ENCODE peak calls at places on chromosome 21, in six cellular contexts. One of them, this sample, is unnamed.

GRCh38 chr21:25916226-25916625 is 181.5 kb downstream of the GABPA start:
- DNase-seq in CD4-positive, alpha-beta T cell: no peak
- DNase-seq in fibroblast of lung: peak
- DNase-seq in suprapubic skin: no peak
- DNase-seq in PC-3: peak
- DNase-seq in progenitor cell of endocrine pancreas: no peak
- DNase-seq in this sample: no peak

GRCh38 chr21:26077523-26077922 is 93.0 kb downstream of the APP start:
- DNase-seq in CD4-positive, alpha-beta T cell: no peak
- DNase-seq in fibroblast of lung: no peak
- DNase-seq in suprapubic skin: no peak
- DNase-seq in PC-3: no peak
- DNase-seq in progenitor cell of endocrine pancreas: no peak
- DNase-seq in this sample: no peak

GRCh38 chr21:15367061-15367626 is 302.3 kb upstream of the NRIP1 start:
- DNase-seq in CD4-positive, alpha-beta T cell: no peak
- DNase-seq in fibroblast of lung: no peak
- DNase-seq in suprapubic skin: no peak
- DNase-seq in PC-3: no peak
- DNase-seq in progenitor cell of endocrine pancreas: no peak
- DNase-seq in this sample: no peak

GRCh38 chr21:34592120-34592561 is 22.8 kb downstream of the RCAN1 start:
- DNase-seq in CD4-positive, alpha-beta T cell: no peak
- DNase-seq in fibroblast of lung: peak
- DNase-seq in suprapubic skin: no peak
- DNase-seq in PC-3: no peak
- DNase-seq in progenitor cell of endocrine pancreas: no peak
- DNase-seq in this sample: no peak

GRCh38 chr21:34086887-34087306 is 13.5 kb downstream of the MRPS6 start:
- DNase-seq in CD4-positive, alpha-beta T cell: peak
- DNase-seq in fibroblast of lung: no peak
- DNase-seq in suprapubic skin: no peak
- DNase-seq in PC-3: no peak
- DNase-seq in progenitor cell of endocrine pancreas: no peak
- DNase-seq in this sample: no peak

GRCh38 chr21:29386803-29387202 is 88.1 kb downstream of the BACH1 start:
- DNase-seq in CD4-positive, alpha-beta T cell: no peak
- DNase-seq in fibroblast of lung: no peak
- DNase-seq in suprapubic skin: no peak
- DNase-seq in PC-3: peak
- DNase-seq in progenitor cell of endocrine pancreas: no peak
- DNase-seq in this sample: no peak

GRCh38 chr21:26199471-26199870 is 28.9 kb upstream of the APP start:
- DNase-seq in CD4-positive, alpha-beta T cell: no peak
- DNase-seq in fibroblast of lung: peak
- DNase-seq in suprapubic skin: no peak
- DNase-seq in PC-3: no peak
- DNase-seq in progenitor cell of endocrine pancreas: no peak
- DNase-seq in this sample: no peak

GRCh38 chr21:33949516-33950424 is 34.2 kb upstream of the ATP5PO start:
- DNase-seq in CD4-positive, alpha-beta T cell: peak
- DNase-seq in fibroblast of lung: no peak
- DNase-seq in suprapubic skin: no peak
- DNase-seq in PC-3: no peak
- DNase-seq in progenitor cell of endocrine pancreas: no peak
- DNase-seq in this sample: no peak

GRCh38 chr21:46124926-46125845 is 27.3 kb downstream of the COL6A2 start:
- DNase-seq in CD4-positive, alpha-beta T cell: peak
- DNase-seq in fibroblast of lung: no peak
- DNase-seq in suprapubic skin: peak
- DNase-seq in PC-3: no peak
- DNase-seq in progenitor cell of endocrine pancreas: peak
- DNase-seq in this sample: peak

GRCh38 chr21:26117324-26117971 is 53.1 kb downstream of the APP start:
- DNase-seq in CD4-positive, alpha-beta T cell: no peak
- DNase-seq in fibroblast of lung: no peak
- DNase-seq in suprapubic skin: no peak
- DNase-seq in PC-3: no peak
- DNase-seq in progenitor cell of endocrine pancreas: no peak
- DNase-seq in this sample: no peak

GRCh38 chr21:42461881-42462877 is 33.8 kb downstream of the RSPH1 start:
- DNase-seq in CD4-positive, alpha-beta T cell: no peak
- DNase-seq in fibroblast of lung: no peak
- DNase-seq in suprapubic skin: peak
- DNase-seq in PC-3: no peak
- DNase-seq in progenitor cell of endocrine pancreas: no peak
- DNase-seq in this sample: no peak

GRCh38 chr21:33300701-33301631 is 23.8 kb upstream of the IFNAR1 start:
- DNase-seq in CD4-positive, alpha-beta T cell: no peak
- DNase-seq in fibroblast of lung: no peak
- DNase-seq in suprapubic skin: no peak
- DNase-seq in PC-3: peak
- DNase-seq in progenitor cell of endocrine pancreas: no peak
- DNase-seq in this sample: peak

GRCh38 chr21:41761211-41762181 is 5.4 kb downstream of the RIPK4 start:
- DNase-seq in CD4-positive, alpha-beta T cell: no peak
- DNase-seq in fibroblast of lung: no peak
- DNase-seq in suprapubic skin: no peak
- DNase-seq in PC-3: peak
- DNase-seq in progenitor cell of endocrine pancreas: no peak
- DNase-seq in this sample: peak

GRCh38 chr21:26833460-26833939 is 11.7 kb downstream of the ADAMTS1 start:
- DNase-seq in CD4-positive, alpha-beta T cell: no peak
- DNase-seq in fibroblast of lung: no peak
- DNase-seq in suprapubic skin: no peak
- DNase-seq in PC-3: no peak
- DNase-seq in progenitor cell of endocrine pancreas: no peak
- DNase-seq in this sample: no peak

GRCh38 chr21:35254006-35254751 is 205.1 kb upstream of the RUNX1 start:
- DNase-seq in CD4-positive, alpha-beta T cell: no peak
- DNase-seq in fibroblast of lung: peak
- DNase-seq in suprapubic skin: no peak
- DNase-seq in PC-3: peak
- DNase-seq in progenitor cell of endocrine pancreas: no peak
- DNase-seq in this sample: no peak

GRCh38 chr21:15164678-15165303 is 100.0 kb upstream of the NRIP1 start:
- DNase-seq in CD4-positive, alpha-beta T cell: no peak
- DNase-seq in fibroblast of lung: no peak
- DNase-seq in suprapubic skin: no peak
- DNase-seq in PC-3: peak
- DNase-seq in progenitor cell of endocrine pancreas: no peak
- DNase-seq in this sample: no peak

GRCh38 chr21:38236232-38236631 is 20.6 kb upstream of the KCNJ15 start:
- DNase-seq in CD4-positive, alpha-beta T cell: no peak
- DNase-seq in fibroblast of lung: no peak
- DNase-seq in suprapubic skin: no peak
- DNase-seq in PC-3: peak
- DNase-seq in progenitor cell of endocrine pancreas: no peak
- DNase-seq in this sample: no peak

GRCh38 chr21:37862536-37862935 is 53.7 kb downstream of the KCNJ6 start:
- DNase-seq in CD4-positive, alpha-beta T cell: no peak
- DNase-seq in fibroblast of lung: peak
- DNase-seq in suprapubic skin: no peak
- DNase-seq in PC-3: peak
- DNase-seq in progenitor cell of endocrine pancreas: no peak
- DNase-seq in this sample: no peak

GRCh38 chr21:43369124-43369523 is 57.8 kb downstream of the SIK1 start:
- DNase-seq in CD4-positive, alpha-beta T cell: no peak
- DNase-seq in fibroblast of lung: peak
- DNase-seq in suprapubic skin: no peak
- DNase-seq in PC-3: peak
- DNase-seq in progenitor cell of endocrine pancreas: no peak
- DNase-seq in this sample: peak

GRCh38 chr21:31473685-31474345 is 129.8 kb upstream of the TIAM1 start:
- DNase-seq in CD4-positive, alpha-beta T cell: no peak
- DNase-seq in fibroblast of lung: peak
- DNase-seq in suprapubic skin: no peak
- DNase-seq in PC-3: peak
- DNase-seq in progenitor cell of endocrine pancreas: no peak
- DNase-seq in this sample: no peak

GRCh38 chr21:34808569-34809204 is 139.9 kb downstream of the CLIC6 start:
- DNase-seq in CD4-positive, alpha-beta T cell: no peak
- DNase-seq in fibroblast of lung: peak
- DNase-seq in suprapubic skin: no peak
- DNase-seq in PC-3: no peak
- DNase-seq in progenitor cell of endocrine pancreas: no peak
- DNase-seq in this sample: no peak

GRCh38 chr21:46604329-46604974 is 430 bp downstream of the S100B start:
- DNase-seq in CD4-positive, alpha-beta T cell: no peak
- DNase-seq in fibroblast of lung: no peak
- DNase-seq in suprapubic skin: no peak
- DNase-seq in PC-3: no peak
- DNase-seq in progenitor cell of endocrine pancreas: no peak
- DNase-seq in this sample: no peak

GRCh38 chr21:33682992-33683627 is 40.8 kb downstream of the ITSN1 start:
- DNase-seq in CD4-positive, alpha-beta T cell: no peak
- DNase-seq in fibroblast of lung: peak
- DNase-seq in suprapubic skin: no peak
- DNase-seq in PC-3: peak
- DNase-seq in progenitor cell of endocrine pancreas: no peak
- DNase-seq in this sample: no peak

GRCh38 chr21:24050233-24050632 is 1557.0 kb downstream of the MRPL39 start:
- DNase-seq in CD4-positive, alpha-beta T cell: no peak
- DNase-seq in fibroblast of lung: no peak
- DNase-seq in suprapubic skin: no peak
- DNase-seq in PC-3: no peak
- DNase-seq in progenitor cell of endocrine pancreas: no peak
- DNase-seq in this sample: no peak

GRCh38 chr21:14995695-14996490 is 68.9 kb downstream of the NRIP1 start:
- DNase-seq in CD4-positive, alpha-beta T cell: no peak
- DNase-seq in fibroblast of lung: peak
- DNase-seq in suprapubic skin: no peak
- DNase-seq in PC-3: peak
- DNase-seq in progenitor cell of endocrine pancreas: no peak
- DNase-seq in this sample: no peak

GRCh38 chr21:31480228-31480627 is 136.2 kb upstream of the TIAM1 start:
- DNase-seq in CD4-positive, alpha-beta T cell: no peak
- DNase-seq in fibroblast of lung: no peak
- DNase-seq in suprapubic skin: no peak
- DNase-seq in PC-3: no peak
- DNase-seq in progenitor cell of endocrine pancreas: no peak
- DNase-seq in this sample: no peak

GRCh38 chr21:32382108-32382601 is 10.7 kb downstream of the URB1 start:
- DNase-seq in CD4-positive, alpha-beta T cell: no peak
- DNase-seq in fibroblast of lung: peak
- DNase-seq in suprapubic skin: no peak
- DNase-seq in PC-3: peak
- DNase-seq in progenitor cell of endocrine pancreas: no peak
- DNase-seq in this sample: no peak

GRCh38 chr21:45102391-45102932 is 28.1 kb downstream of the ADARB1 start:
- DNase-seq in CD4-positive, alpha-beta T cell: no peak
- DNase-seq in fibroblast of lung: peak
- DNase-seq in suprapubic skin: no peak
- DNase-seq in PC-3: peak
- DNase-seq in progenitor cell of endocrine pancreas: no peak
- DNase-seq in this sample: no peak
- TF ChIP-seq CTCF in CD4-positive, alpha-beta T cell: no peak
- TF ChIP-seq CTCF in fibroblast of lung: no peak
- TF ChIP-seq CTCF in suprapubic skin: no peak
- TF ChIP-seq CTCF in PC-3: peak
- TF ChIP-seq CTCF in progenitor cell of endocrine pancreas: no peak
- TF ChIP-seq CTCF in this sample: peak

GRCh38 chr21:39736716-39737115 is 8.3 kb upstream of the IGSF5 start:
- DNase-seq in CD4-positive, alpha-beta T cell: no peak
- DNase-seq in fibroblast of lung: no peak
- DNase-seq in suprapubic skin: no peak
- DNase-seq in PC-3: no peak
- DNase-seq in progenitor cell of endocrine pancreas: no peak
- DNase-seq in this sample: no peak
- TF ChIP-seq CTCF in CD4-positive, alpha-beta T cell: no peak
- TF ChIP-seq CTCF in fibroblast of lung: no peak
- TF ChIP-seq CTCF in suprapubic skin: no peak
- TF ChIP-seq CTCF in PC-3: no peak
- TF ChIP-seq CTCF in progenitor cell of endocrine pancreas: no peak
- TF ChIP-seq CTCF in this sample: no peak

GRCh38 chr21:21101911-21102310 is 103.7 kb downstream of the NCAM2 start:
- DNase-seq in CD4-positive, alpha-beta T cell: no peak
- DNase-seq in fibroblast of lung: peak
- DNase-seq in suprapubic skin: no peak
- DNase-seq in PC-3: peak
- DNase-seq in progenitor cell of endocrine pancreas: no peak
- DNase-seq in this sample: no peak
- TF ChIP-seq CTCF in CD4-positive, alpha-beta T cell: no peak
- TF ChIP-seq CTCF in fibroblast of lung: no peak
- TF ChIP-seq CTCF in suprapubic skin: no peak
- TF ChIP-seq CTCF in PC-3: peak
- TF ChIP-seq CTCF in progenitor cell of endocrine pancreas: peak
- TF ChIP-seq CTCF in this sample: peak

DNA sequence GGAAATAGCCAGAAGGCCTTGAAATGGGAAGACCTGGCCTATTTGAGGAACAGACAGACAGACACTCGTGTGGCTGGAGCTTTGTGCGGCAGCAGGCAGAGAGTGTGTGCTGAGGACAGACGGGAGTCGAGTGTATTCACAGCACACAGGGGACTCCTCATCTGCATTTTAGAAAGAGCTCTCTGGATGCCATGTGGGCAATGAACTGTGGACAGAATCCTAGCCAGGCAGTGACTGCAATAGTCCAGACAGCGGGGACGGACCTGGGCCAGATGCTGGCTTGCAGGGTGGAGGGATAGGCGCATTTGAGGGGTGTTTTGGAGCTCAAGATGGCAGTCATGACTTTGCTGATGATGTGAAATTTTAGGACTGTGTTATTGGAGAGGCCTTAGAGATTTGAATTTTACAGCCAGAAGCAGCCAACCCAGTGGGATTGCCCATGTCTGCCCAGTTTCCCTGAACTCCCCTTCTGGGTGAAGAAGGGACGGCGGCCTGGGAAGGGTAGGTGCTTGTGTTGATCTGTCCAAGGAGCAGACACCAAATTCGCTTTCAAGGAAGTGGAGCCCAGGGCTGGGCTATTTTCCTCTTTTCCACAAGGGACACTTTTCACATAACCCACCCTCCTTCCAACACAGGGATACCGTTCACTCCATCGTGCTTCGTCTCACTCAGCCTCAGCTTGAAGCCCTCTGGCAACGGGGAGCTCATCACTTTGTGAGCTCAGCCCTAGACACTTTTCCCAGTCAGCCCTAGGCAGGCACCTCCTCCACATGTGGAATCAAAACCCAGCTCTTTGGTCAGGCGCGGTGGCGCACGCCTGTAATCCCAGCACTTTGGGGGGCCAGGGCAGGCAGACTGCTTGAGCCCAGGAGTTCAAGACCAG is 43.8 kb downstream of the CHAF1B start:
- DNase-seq in CD4-positive, alpha-beta T cell: no peak
- DNase-seq in fibroblast of lung: peak
- DNase-seq in suprapubic skin: no peak
- DNase-seq in PC-3: peak
- DNase-seq in progenitor cell of endocrine pancreas: no peak
- DNase-seq in this sample: no peak
- TF ChIP-seq CTCF in CD4-positive, alpha-beta T cell: no peak
- TF ChIP-seq CTCF in fibroblast of lung: no peak
- TF ChIP-seq CTCF in suprapubic skin: no peak
- TF ChIP-seq CTCF in PC-3: no peak
- TF ChIP-seq CTCF in progenitor cell of endocrine pancreas: no peak
- TF ChIP-seq CTCF in this sample: no peak

This sample was measured in CD14-positive monocyte.